ENCODE peak calls at places on chromosomes 5 and 9, in eight cellular contexts. E, P, C, U, W, S, B and X are unnamed samples.

GRCh38 chr9:89699646-89700045 is 94.8 kb downstream of the GADD45G start:
- DNase-seq in E (no peak), P (no peak), C (no peak), U (no peak), W (no peak), S (no peak), B (no peak), X (no peak)

GRCh38 chr9:112125961-112126388 is 49.1 kb downstream of the SUSD1 start:
- DNase-seq in E (no peak), P (no peak), C (no peak), U (no peak), W (no peak), S (no peak), B (no peak), X (no peak)

GRCh38 chr5:52579391-52579790 is 208.3 kb upstream of the ITGA1 start:
- DNase-seq in E (no peak), P (no peak), C (no peak), U (no peak), W (no peak), S (no peak), B (no peak), X (no peak)

GRCh38 chr9:129111762-129112151 is 542 bp downstream of the PTPA start:
- DNase-seq in E (peak), P (peak), C (peak), U (peak), W (peak), S (peak), B (peak), X (no peak)

GRCh38 chr9:36717276-36717675 is 144.6 kb downstream of the MELK start:
- DNase-seq in E (no peak), P (no peak), C (no peak), U (no peak), W (no peak), S (no peak), B (no peak), X (no peak)

GRCh38 chr5:159262472-159262858 is 625 bp upstream of the UBLCP1 start:
- DNase-seq in E (no peak), P (peak), C (peak), U (no peak), W (no peak), S (no peak), B (peak), X (no peak)

GRCh38 chr9:92036411-92036746 is 78.8 kb downstream of the SPTLC1 start:
- DNase-seq in E (no peak), P (no peak), C (no peak), U (no peak), W (no peak), S (no peak), B (no peak), X (no peak)

GRCh38 chr9:108687360-108687981 is 168.3 kb downstream of the ACTL7B start:
- DNase-seq in E (no peak), P (no peak), C (peak), U (no peak), W (no peak), S (no peak), B (no peak), X (no peak)

GRCh38 chr5:159509002-159509660 is 178.8 kb upstream of the IL12B start:
- DNase-seq in E (no peak), P (no peak), C (no peak), U (no peak), W (no peak), S (no peak), B (peak), X (no peak)

GRCh38 chr5:82045526-82046267 is 73.9 kb downstream of the ATG10 start:
- DNase-seq in E (no peak), P (no peak), C (no peak), U (no peak), W (no peak), S (no peak), B (no peak), X (no peak)

GRCh38 chr5:1163879-1164278 is 37.5 kb upstream of the SLC6A19 start:
- DNase-seq in E (no peak), P (no peak), C (no peak), U (no peak), W (no peak), S (no peak), B (no peak), X (no peak)

GRCh38 chr5:19608434-19608833 is 379.6 kb downstream of the CDH18 start:
- DNase-seq in E (no peak), P (peak), C (peak), U (no peak), W (no peak), S (no peak), B (no peak), X (no peak)

GRCh38 chr9:111759762-111760639 is 34.7 kb downstream of the SHOC1 start:
- DNase-seq in E (peak), P (peak), C (peak), U (peak), W (peak), S (peak), B (peak), X (no peak)

GRCh38 chr9:14286121-14286520 is 27.8 kb downstream of the NFIB start:
- DNase-seq in E (no peak), P (no peak), C (no peak), U (no peak), W (no peak), S (no peak), B (no peak), X (no peak)

GRCh38 chr9:33189331-33189731 is 22.2 kb upstream of the B4GALT1 start:
- DNase-seq in E (no peak), P (no peak), C (no peak), U (no peak), W (no peak), S (no peak), B (no peak), X (no peak)

GRCh38 chr9:104766025-104766424 is 2.1 kb downstream of the NIPSNAP3B start:
- DNase-seq in E (no peak), P (no peak), C (no peak), U (no peak), W (no peak), S (no peak), B (no peak), X (no peak)

GRCh38 chr5:138138949-138139775 is at the start of gene NME5:
- DNase-seq in E (peak), P (peak), C (peak), U (peak), W (no peak), S (peak), B (no peak), X (peak)

GRCh38 chr9:120867676-120868338 is 9.2 kb downstream of the PHF19 start:
- DNase-seq in E (no peak), P (no peak), C (no peak), U (no peak), W (no peak), S (no peak), B (no peak), X (peak)

GRCh38 chr5:179377421-179378115 is 32.3 kb upstream of the ADAMTS2 start:
- DNase-seq in E (peak), P (peak), C (no peak), U (no peak), W (no peak), S (no peak), B (no peak), X (no peak)

GRCh38 chr9:71662086-71662485 is 106.2 kb downstream of the CEMIP2 start:
- DNase-seq in E (no peak), P (no peak), C (no peak), U (no peak), W (no peak), S (no peak), B (no peak), X (no peak)

GRCh38 chr5:38742821-38743220 is 103.0 kb upstream of the OSMR start:
- DNase-seq in E (no peak), P (no peak), C (no peak), U (no peak), W (no peak), S (no peak), B (no peak), X (no peak)

GRCh38 chr9:114341991-114342390 is 12.3 kb downstream of the ORM2 start:
- DNase-seq in E (no peak), P (no peak), C (no peak), U (no peak), W (no peak), S (no peak), B (no peak), X (peak)

GRCh38 chr5:55160493-55161209 is 680 bp downstream of the GPX8 start:
- DNase-seq in E (peak), P (no peak), C (peak), U (peak), W (no peak), S (peak), B (no peak), X (no peak)

GRCh38 chr5:65102826-65103673 is 334.3 kb downstream of the CWC27 start:
- DNase-seq in E (peak), P (peak), C (peak), U (peak), W (no peak), S (peak), B (no peak), X (peak)

GRCh38 chr5:54229041-54229780 is 81.2 kb downstream of the ARL15 start:
- DNase-seq in E (peak), P (peak), C (peak), U (peak), W (no peak), S (peak), B (peak), X (peak)

GRCh38 chr5:73985145-73985544 is 359.1 kb downstream of the ARHGEF28 start:
- DNase-seq in E (no peak), P (peak), C (peak), U (no peak), W (no peak), S (peak), B (peak), X (no peak)

GRCh38 chr5:93019896-93020295 is 561.1 kb downstream of the NR2F1-AS1 start:
- DNase-seq in E (no peak), P (no peak), C (no peak), U (no peak), W (no peak), S (no peak), B (no peak), X (no peak)

GRCh38 chr9:23683021-23683431 is 143.0 kb downstream of the ELAVL2 start:
- DNase-seq in E (no peak), P (no peak), C (peak), U (no peak), W (no peak), S (peak), B (no peak), X (no peak)

GRCh38 chr9:69877852-69878507 is 57.4 kb downstream of the CFAP95 start:
- DNase-seq in E (no peak), P (peak), C (peak), U (no peak), W (no peak), S (peak), B (no peak), X (no peak)

GRCh38 chr5:114665551-114665950 is 303.7 kb downstream of the KCNN2 start:
- DNase-seq in E (no peak), P (no peak), C (no peak), U (no peak), W (no peak), S (no peak), B (no peak), X (no peak)

GRCh38 chr9:89912605-89912953 is 307.8 kb downstream of the GADD45G start:
- DNase-seq in E (no peak), P (no peak), C (no peak), U (no peak), W (no peak), S (no peak), B (no peak), X (no peak)

GRCh38 chr9:131736440-131736839 is 3.4 kb downstream of the RAPGEF1 start:
- DNase-seq in E (no peak), P (no peak), C (no peak), U (no peak), W (no peak), S (peak), B (no peak), X (no peak)

GRCh38 chr9:131734165-131734610 is 5.7 kb downstream of the RAPGEF1 start:
- DNase-seq in E (peak), P (peak), C (no peak), U (peak), W (peak), S (peak), B (no peak), X (peak)

GRCh38 chr9:131733601-131734061 is 6.2 kb downstream of the RAPGEF1 start:
- DNase-seq in E (peak), P (peak), C (peak), U (peak), W (no peak), S (peak), B (no peak), X (no peak)

GRCh38 chr9:131734781-131735180 is 5.1 kb downstream of the RAPGEF1 start:
- DNase-seq in E (no peak), P (no peak), C (no peak), U (no peak), W (no peak), S (peak), B (no peak), X (peak)

GRCh38 chr9:131735238-131736181 is 4.4 kb downstream of the RAPGEF1 start:
- DNase-seq in E (peak), P (no peak), C (no peak), U (peak), W (no peak), S (peak), B (no peak), X (no peak)
- TF ChIP-seq POLR2AphosphoS5 in E (no peak), P (no peak), C (no peak), U (peak), W (no peak), S (peak), B (no peak), X (no peak)

GRCh38 chr5:32770444-32770843 is 59.3 kb downstream of the NPR3 start:
- DNase-seq in E (no peak), P (no peak), C (no peak), U (no peak), W (no peak), S (no peak), B (no peak), X (no peak)
- H3K27ac ChIP-seq in E (no peak), P (no peak), C (no peak), U (no peak), W (no peak), S (no peak), B (no peak), X (no peak)

GRCh38 chr9:9004844-9005243 is 1205.3 kb upstream of the DMAC1 start:
- DNase-seq in E (no peak), P (no peak), C (peak), U (no peak), W (no peak), S (no peak), B (no peak), X (no peak)
- TF ChIP-seq CTCF in E (no peak), P (no peak), C (peak), U (no peak), W (no peak), S (no peak), B (no peak), X (no peak)

GRCh38 chr5:62403411-62404250 is at the start of gene DIMT1:
- DNase-seq in E (peak), P (peak), C (peak), U (peak), W (peak), S (peak), B (peak), X (peak)
- TF ChIP-seq POLR2AphosphoS5 in E (peak), P (peak), C (peak), U (peak), W (peak), S (peak), B (peak), X (peak)

GRCh38 chr5:79480991-79481390 is 32.9 kb downstream of the HOMER1 start:
- DNase-seq in E (no peak), P (no peak), C (no peak), U (no peak), W (no peak), S (no peak), B (no peak), X (no peak)
- H3K27ac ChIP-seq in E (no peak), P (no peak), C (no peak), U (no peak), W (no peak), S (no peak), B (no peak), X (no peak)

GRCh38 chr9:2337131-2337530 is 284.5 kb upstream of the VLDLR start:
- DNase-seq in E (no peak), P (no peak), C (no peak), U (no peak), W (no peak), S (no peak), B (no peak), X (no peak)

GRCh38 chr9:2338770-2339169 is 282.8 kb upstream of the VLDLR start:
- DNase-seq in E (no peak), P (no peak), C (no peak), U (no peak), W (no peak), S (no peak), B (no peak), X (no peak)

GRCh38 chr9:2337602-2338001 is 284.0 kb upstream of the VLDLR start:
- DNase-seq in E (no peak), P (no peak), C (no peak), U (no peak), W (no peak), S (no peak), B (no peak), X (no peak)

GRCh38 chr9:2335260-2335659 is 286.3 kb upstream of the VLDLR start:
- DNase-seq in E (no peak), P (peak), C (no peak), U (no peak), W (no peak), S (no peak), B (no peak), X (no peak)

DNA sequence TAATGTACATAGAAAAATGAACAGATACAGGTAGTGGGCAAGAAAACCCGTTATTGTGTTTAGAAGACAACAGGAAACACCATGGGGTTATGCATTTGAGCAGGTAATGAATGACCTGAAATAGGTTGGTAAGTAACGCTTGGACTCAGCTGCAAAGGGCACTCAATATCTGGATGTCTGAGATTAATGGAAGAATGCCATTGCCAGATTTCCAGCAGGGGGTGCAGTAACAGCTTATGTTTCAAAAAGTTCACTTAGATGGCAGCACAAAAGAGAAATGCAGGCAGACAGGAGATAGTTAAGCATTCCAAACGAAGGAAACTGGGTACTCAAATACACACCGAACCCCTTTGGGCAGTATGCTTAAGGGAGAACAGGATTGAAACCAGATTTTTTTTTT is 285.5 kb upstream of the VLDLR start:
- DNase-seq in E (no peak), P (no peak), C (no peak), U (no peak), W (no peak), S (peak), B (no peak), X (no peak)
- TF ChIP-seq CTCF in E (peak), P (peak), C (peak), U (no peak), W (no peak), S (no peak), B (peak), X (no peak)